ENCODE peak calls at places on chromosome 12, in five cellular contexts. One of them, this sample, is unnamed.

GRCh38 chr12:107091989-107092641 is 1.2 kb downstream of the CRY1 start:
- DNase-seq in body of pancreas: peak; percentile 24
- DNase-seq in HFFc6: peak; percentile 99
- DNase-seq in BE2C: peak; percentile 46
- DNase-seq in GM12865: peak; percentile 63
- DNase-seq in this sample: no peak

GRCh38 chr12:13911756-13912554 is 69.4 kb downstream of the GRIN2B start:
- DNase-seq in BE2C: no peak
- DNase-seq in HFFc6: no peak
- DNase-seq in body of pancreas: no peak
- DNase-seq in GM12865: no peak
- DNase-seq in this sample: no peak

GRCh38 chr12:27014085-27014858 is at the start of gene TM7SF3:
- DNase-seq in HFFc6: peak; percentile 77
- DNase-seq in BE2C: peak; percentile 95
- DNase-seq in body of pancreas: peak; percentile 95
- DNase-seq in GM12865: peak; percentile 97
- DNase-seq in this sample: peak; percentile 94

GRCh38 chr12:105922670-105923102 is 216.1 kb downstream of the NUAK1 start:
- DNase-seq in HFFc6: peak; percentile 76
- DNase-seq in body of pancreas: no peak
- DNase-seq in BE2C: no peak
- DNase-seq in GM12865: no peak
- DNase-seq in this sample: no peak

GRCh38 chr12:47021298-47021697 is 58.1 kb upstream of the PCED1B start:
- DNase-seq in BE2C: peak; percentile 11
- DNase-seq in HFFc6: peak; percentile 97
- DNase-seq in GM12865: peak; percentile 52
- DNase-seq in body of pancreas: no peak
- DNase-seq in this sample: no peak

GRCh38 chr12:60535363-60535762 is 939.5 kb downstream of the SLC16A7 start:
- DNase-seq in GM12865: no peak
- DNase-seq in HFFc6: no peak
- DNase-seq in body of pancreas: no peak
- DNase-seq in BE2C: no peak
- DNase-seq in this sample: no peak

GRCh38 chr12:26566670-26567069 is 266.3 kb downstream of the ITPR2 start:
- DNase-seq in body of pancreas: no peak
- DNase-seq in GM12865: no peak
- DNase-seq in HFFc6: no peak
- DNase-seq in BE2C: no peak
- DNase-seq in this sample: no peak

GRCh38 chr12:126874427-126875026 is 1392.4 kb upstream of the TMEM132C start:
- DNase-seq in body of pancreas: peak; percentile 70
- DNase-seq in BE2C: peak; percentile 22
- DNase-seq in HFFc6: peak; percentile 30
- DNase-seq in GM12865: peak; percentile 83
- DNase-seq in this sample: peak; percentile 73

GRCh38 chr12:39867631-39868030 is 238.2 kb downstream of the SLC2A13 start:
- DNase-seq in HFFc6: no peak
- DNase-seq in body of pancreas: no peak
- DNase-seq in BE2C: no peak
- DNase-seq in GM12865: no peak
- DNase-seq in this sample: no peak

GRCh38 chr12:101298426-101298825 is 18.5 kb downstream of the UTP20 start:
- DNase-seq in body of pancreas: no peak
- DNase-seq in BE2C: no peak
- DNase-seq in GM12865: no peak
- DNase-seq in HFFc6: peak; percentile 36
- DNase-seq in this sample: no peak

GRCh38 chr12:3253682-3254275 is 176.6 kb downstream of the TSPAN9 start:
- DNase-seq in GM12865: no peak
- DNase-seq in body of pancreas: no peak
- DNase-seq in HFFc6: no peak
- DNase-seq in BE2C: no peak
- DNase-seq in this sample: no peak

GRCh38 chr12:55797068-55797467 is 20.5 kb downstream of the SARNP start:
- DNase-seq in body of pancreas: no peak
- DNase-seq in GM12865: peak; percentile 16
- DNase-seq in BE2C: peak; percentile 57
- DNase-seq in HFFc6: peak; percentile 17
- DNase-seq in this sample: peak; percentile 24

GRCh38 chr12:47249719-47250506 is 170.2 kb upstream of the AMIGO2 start:
- DNase-seq in GM12865: no peak
- DNase-seq in BE2C: no peak
- DNase-seq in HFFc6: no peak
- DNase-seq in body of pancreas: no peak
- DNase-seq in this sample: no peak

GRCh38 chr12:100554608-100555077 is 18.8 kb upstream of the GAS2L3 start:
- DNase-seq in BE2C: peak; percentile 54
- DNase-seq in body of pancreas: peak; percentile 28
- DNase-seq in HFFc6: peak; percentile 90
- DNase-seq in GM12865: peak; percentile 44
- DNase-seq in this sample: no peak

GRCh38 chr12:131461096-131461495 is 249.8 kb upstream of the SFSWAP start:
- DNase-seq in HFFc6: no peak
- DNase-seq in GM12865: no peak
- DNase-seq in BE2C: no peak
- DNase-seq in body of pancreas: no peak
- DNase-seq in this sample: no peak

GRCh38 chr12:31603546-31604009 is 12.6 kb upstream of the DENND5B start:
- DNase-seq in HFFc6: no peak
- DNase-seq in GM12865: peak; percentile 91
- DNase-seq in BE2C: no peak
- DNase-seq in body of pancreas: no peak
- DNase-seq in this sample: no peak

GRCh38 chr12:124730455-124730932 is 133.2 kb downstream of the SCARB1 start:
- DNase-seq in BE2C: no peak
- DNase-seq in GM12865: no peak
- DNase-seq in HFFc6: no peak
- DNase-seq in body of pancreas: no peak
- DNase-seq in this sample: no peak

GRCh38 chr12:72869025-72869424 is 596.9 kb downstream of the TRHDE start:
- DNase-seq in HFFc6: no peak
- DNase-seq in GM12865: no peak
- DNase-seq in BE2C: no peak
- DNase-seq in body of pancreas: no peak
- DNase-seq in this sample: no peak

GRCh38 chr12:129372876-129373275 is 519.6 kb downstream of the GLT1D1 start:
- DNase-seq in HFFc6: no peak
- DNase-seq in GM12865: no peak
- DNase-seq in body of pancreas: no peak
- DNase-seq in BE2C: no peak
- DNase-seq in this sample: no peak

GRCh38 chr12:52280319-52280795 is 5.9 kb downstream of the KRT86 start:
- DNase-seq in BE2C: no peak
- DNase-seq in GM12865: no peak
- DNase-seq in HFFc6: peak; percentile 90
- DNase-seq in body of pancreas: peak; percentile 68
- DNase-seq in this sample: no peak

GRCh38 chr12:13436696-13437391 is 240.3 kb downstream of the EMP1 start:
- DNase-seq in GM12865: peak; percentile 5
- DNase-seq in BE2C: peak; percentile 91
- DNase-seq in body of pancreas: peak; percentile 23
- DNase-seq in HFFc6: no peak
- DNase-seq in this sample: no peak

GRCh38 chr12:120332041-120332440 is 4.5 kb upstream of the PLA2G1B start:
- DNase-seq in HFFc6: no peak
- DNase-seq in GM12865: no peak
- DNase-seq in BE2C: no peak
- DNase-seq in body of pancreas: no peak
- DNase-seq in this sample: no peak

GRCh38 chr12:12240671-12241345 is 26.0 kb downstream of the LRP6 start:
- DNase-seq in GM12865: no peak
- DNase-seq in HFFc6: no peak
- DNase-seq in BE2C: no peak
- DNase-seq in body of pancreas: no peak
- DNase-seq in this sample: no peak

GRCh38 chr12:19200261-19200660 is 70.7 kb downstream of the PLEKHA5 start:
- DNase-seq in BE2C: no peak
- DNase-seq in GM12865: no peak
- DNase-seq in HFFc6: peak; percentile 64
- DNase-seq in body of pancreas: no peak
- DNase-seq in this sample: no peak

GRCh38 chr12:62802981-62803380 is 132.0 kb downstream of the PPM1H start:
- DNase-seq in GM12865: no peak
- DNase-seq in HFFc6: peak; percentile 49
- DNase-seq in body of pancreas: no peak
- DNase-seq in BE2C: no peak
- DNase-seq in this sample: no peak

GRCh38 chr12:9615420-9616135 is 7.9 kb upstream of the KLRB1 start:
- DNase-seq in BE2C: no peak
- DNase-seq in GM12865: peak; percentile 36
- DNase-seq in HFFc6: no peak
- DNase-seq in body of pancreas: no peak
- DNase-seq in this sample: no peak

GRCh38 chr12:59823535-59823934 is 227.7 kb downstream of the SLC16A7 start:
- DNase-seq in BE2C: no peak
- DNase-seq in HFFc6: peak; percentile 17
- DNase-seq in body of pancreas: no peak
- DNase-seq in GM12865: no peak
- DNase-seq in this sample: no peak

GRCh38 chr12:50325890-50326391 is 42.6 kb upstream of the LIMA1 start:
- DNase-seq in HFFc6: no peak
- DNase-seq in GM12865: no peak
- DNase-seq in BE2C: no peak
- DNase-seq in body of pancreas: no peak
- DNase-seq in this sample: no peak

GRCh38 chr12:81896771-81897170 is 137.6 kb upstream of the PPFIA2 start:
- DNase-seq in BE2C: no peak
- DNase-seq in body of pancreas: no peak
- DNase-seq in GM12865: no peak
- DNase-seq in HFFc6: no peak
- DNase-seq in this sample: peak; percentile 23

GRCh38 chr12:770474-770873 is 18.1 kb downstream of the WNK1 start:
- DNase-seq in BE2C: no peak
- DNase-seq in GM12865: no peak
- DNase-seq in HFFc6: no peak
- DNase-seq in body of pancreas: no peak
- DNase-seq in this sample: no peak

GRCh38 chr12:122399592-122400373 is 22.7 kb downstream of the CLIP1 start:
- DNase-seq in HFFc6: peak; percentile 80
- DNase-seq in body of pancreas: peak; percentile 84
- DNase-seq in GM12865: peak; percentile 87
- DNase-seq in BE2C: peak; percentile 59
- DNase-seq in this sample: peak; percentile 53
- TF ChIP-seq CTCF in HFFc6: peak; percentile 85
- TF ChIP-seq CTCF in body of pancreas: peak; percentile 85
- TF ChIP-seq CTCF in GM12865: peak; percentile 59
- TF ChIP-seq CTCF in BE2C: peak; percentile 80
- TF ChIP-seq CTCF in this sample: peak; percentile 60

DNA sequence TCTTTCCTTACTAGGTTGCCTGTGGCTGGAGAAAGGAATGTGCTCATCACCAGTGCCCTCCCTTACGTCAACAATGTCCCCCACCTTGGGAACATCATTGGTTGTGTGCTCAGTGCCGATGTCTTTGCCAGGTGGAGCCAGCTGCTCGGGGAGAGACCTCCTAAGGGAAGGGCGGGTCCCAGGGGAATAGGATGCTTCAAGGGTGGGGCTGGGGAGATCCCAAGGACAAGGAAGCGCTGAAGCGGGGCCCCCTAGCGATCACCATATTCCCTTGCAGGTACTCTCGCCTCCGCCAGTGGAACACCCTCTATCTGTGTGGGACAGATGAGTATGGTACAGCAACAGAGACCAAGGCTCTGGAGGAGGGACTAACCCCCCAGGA is 10.3 kb downstream of the MARS1 start:
- DNase-seq in BE2C: no peak
- DNase-seq in body of pancreas: no peak
- DNase-seq in GM12865: no peak
- DNase-seq in HFFc6: no peak
- DNase-seq in this sample: no peak
- TF ChIP-seq CTCF in BE2C: no peak
- TF ChIP-seq CTCF in body of pancreas: no peak
- TF ChIP-seq CTCF in GM12865: no peak
- TF ChIP-seq CTCF in HFFc6: no peak
- TF ChIP-seq CTCF in this sample: no peak

DNA sequence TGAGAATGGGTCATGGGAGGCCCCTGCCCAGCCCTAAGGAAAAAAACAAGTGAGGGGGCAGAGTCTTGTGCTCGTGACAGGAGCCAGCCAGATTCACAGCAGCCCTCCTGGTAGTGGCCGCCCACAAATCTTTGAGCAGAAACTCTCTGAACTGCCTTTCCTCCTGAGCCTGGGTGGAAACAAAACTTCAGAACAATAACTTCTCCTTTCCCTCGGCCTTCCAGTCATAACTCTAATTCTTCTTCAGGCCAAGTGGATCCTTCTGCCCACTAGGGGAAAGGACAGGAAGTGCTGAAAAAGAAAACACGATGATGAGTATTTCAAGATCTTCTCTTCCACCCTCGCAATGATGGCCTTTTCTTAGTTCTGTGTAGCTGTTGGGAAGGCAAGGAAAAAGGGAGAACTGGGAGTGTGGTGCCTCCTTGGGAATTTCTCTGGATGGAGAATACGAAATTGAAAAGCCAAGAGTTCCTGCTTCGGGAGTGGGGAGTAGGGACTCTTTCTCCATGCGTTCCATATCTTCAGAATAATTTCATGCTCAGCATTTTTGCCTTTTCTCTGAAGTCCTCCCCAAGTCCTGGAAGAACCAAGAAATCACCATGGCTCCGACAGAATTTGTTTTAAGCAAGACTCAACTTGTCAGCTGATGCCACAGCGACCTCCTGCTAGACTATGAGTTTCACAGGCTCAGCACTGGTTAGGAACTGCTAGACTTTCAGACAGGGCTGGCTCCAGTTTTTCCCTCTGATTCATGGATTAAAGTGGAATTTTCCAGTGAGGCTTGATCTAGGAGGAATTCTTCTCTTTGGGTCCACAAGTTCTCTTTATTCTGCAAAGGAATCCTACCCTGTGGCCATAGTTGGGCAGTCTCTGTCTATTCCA is 188.9 kb downstream of the CAND1 start:
- DNase-seq in HFFc6: no peak
- DNase-seq in GM12865: peak; percentile 36
- DNase-seq in body of pancreas: no peak
- DNase-seq in BE2C: no peak
- DNase-seq in this sample: no peak
- TF ChIP-seq CTCF in HFFc6: peak; percentile 63
- TF ChIP-seq CTCF in GM12865: peak; percentile 25
- TF ChIP-seq CTCF in body of pancreas: peak; percentile 19
- TF ChIP-seq CTCF in BE2C: peak; percentile 32
- TF ChIP-seq CTCF in this sample: no peak

GRCh38 chr12:32997471-32997870 is 100.9 kb upstream of the PKP2 start:
- DNase-seq in HFFc6: no peak
- DNase-seq in body of pancreas: no peak
- DNase-seq in GM12865: no peak
- DNase-seq in BE2C: no peak
- DNase-seq in this sample: no peak

GRCh38 chr12:33000016-33000415 is 103.4 kb upstream of the PKP2 start:
- DNase-seq in body of pancreas: no peak
- DNase-seq in GM12865: no peak
- DNase-seq in HFFc6: no peak
- DNase-seq in BE2C: no peak
- DNase-seq in this sample: no peak

GRCh38 chr12:32993404-32993803 is 96.8 kb upstream of the PKP2 start:
- DNase-seq in BE2C: no peak
- DNase-seq in body of pancreas: no peak
- DNase-seq in HFFc6: no peak
- DNase-seq in GM12865: no peak
- DNase-seq in this sample: no peak

GRCh38 chr12:32989705-32990104 is 93.1 kb upstream of the PKP2 start:
- DNase-seq in body of pancreas: no peak
- DNase-seq in HFFc6: no peak
- DNase-seq in GM12865: no peak
- DNase-seq in BE2C: no peak
- DNase-seq in this sample: no peak

GRCh38 chr12:32995623-32996022 is 99.0 kb upstream of the PKP2 start:
- DNase-seq in BE2C: no peak
- DNase-seq in GM12865: no peak
- DNase-seq in HFFc6: no peak
- DNase-seq in body of pancreas: no peak
- DNase-seq in this sample: no peak
- TF ChIP-seq CTCF in BE2C: no peak
- TF ChIP-seq CTCF in GM12865: no peak
- TF ChIP-seq CTCF in HFFc6: no peak
- TF ChIP-seq CTCF in body of pancreas: no peak
- TF ChIP-seq CTCF in this sample: no peak

This sample was measured in glutamatergic neuron.